ENCODE peak calls at places on chromosomes 5 and 9, in ten cellular contexts. I, J, V, M, E, X, K, D, C and W are unnamed samples.

GRCh38 chr5:160007610-160008009 is 1.3 kb upstream of the TTC1 start:
- DNase-seq in I (no peak), J (no peak), V (no peak), M (no peak), E (no peak), X (no peak), K (no peak), D (no peak), C (no peak), W (no peak)

GRCh38 chr5:146883496-146883895 is 4.9 kb upstream of the PPP2R2B start:
- DNase-seq in I (no peak), J (no peak), V (no peak), M (no peak), E (no peak), X (no peak), K (no peak), D (no peak), C (no peak), W (no peak)

GRCh38 chr9:70053864-70054263 is 10.2 kb downstream of the MAMDC2 start:
- DNase-seq in I (peak; percentile 60), J (no peak), V (no peak), M (peak; percentile 74), E (peak; percentile 43), X (no peak), K (no peak), D (no peak), C (no peak), W (peak; percentile 60)

GRCh38 chr9:133854785-133855184 is 116.6 kb upstream of the SARDH start:
- DNase-seq in I (no peak), J (no peak), V (no peak), M (no peak), E (no peak), X (no peak), K (no peak), D (no peak), C (no peak), W (no peak)

GRCh38 chr5:172443441-172444109 is 10.8 kb downstream of the SH3PXD2B start:
- DNase-seq in I (peak; percentile 65), J (no peak), V (peak; percentile 95), M (peak; percentile 63), E (peak; percentile 98), X (peak; percentile 98), K (peak; percentile 98), D (no peak), C (peak; percentile 97), W (peak; percentile 66)

GRCh38 chr5:157265714-157266285 is at the start of gene CYFIP2:
- DNase-seq in I (peak; percentile 55), J (peak; percentile 84), V (no peak), M (peak; percentile 59), E (no peak), X (no peak), K (peak; percentile 23), D (peak; percentile 77), C (no peak), W (no peak)

GRCh38 chr5:137613554-137614265 is 114.6 kb upstream of the SPOCK1 start:
- DNase-seq in I (no peak), J (no peak), V (no peak), M (no peak), E (peak; percentile 35), X (peak; percentile 22), K (peak; percentile 21), D (no peak), C (no peak), W (no peak)

GRCh38 chr9:23621924-23622323 is 204.1 kb downstream of the ELAVL2 start:
- DNase-seq in I (no peak), J (no peak), V (no peak), M (no peak), E (no peak), X (no peak), K (peak; percentile 26), D (no peak), C (no peak), W (no peak)

GRCh38 chr5:3277590-3278196 is 317.9 kb upstream of the IRX1 start:
- DNase-seq in I (no peak), J (peak; percentile 72), V (no peak), M (no peak), E (no peak), X (no peak), K (no peak), D (no peak), C (no peak), W (no peak)

GRCh38 chr5:66306844-66307315 is 162.8 kb downstream of the SREK1 start:
- DNase-seq in I (no peak), J (no peak), V (no peak), M (no peak), E (peak; percentile 71), X (no peak), K (peak; percentile 6), D (no peak), C (no peak), W (no peak)

GRCh38 chr5:174947548-174947947 is 223.2 kb downstream of the MSX2 start:
- DNase-seq in I (no peak), J (no peak), V (no peak), M (no peak), E (no peak), X (no peak), K (no peak), D (no peak), C (no peak), W (no peak)

GRCh38 chr9:70987986-70988385 is 133.4 kb downstream of the TRPM3 start:
- DNase-seq in I (no peak), J (no peak), V (peak; percentile 73), M (no peak), E (peak; percentile 75), X (peak; percentile 96), K (peak; percentile 72), D (no peak), C (peak; percentile 78), W (no peak)

GRCh38 chr5:119537704-119538103 is 85.4 kb downstream of the HSD17B4 start:
- DNase-seq in I (no peak), J (no peak), V (peak; percentile 51), M (no peak), E (peak; percentile 67), X (no peak), K (peak; percentile 78), D (no peak), C (peak; percentile 40), W (no peak)

GRCh38 chr9:91898451-91899433 is 51.3 kb downstream of the ROR2 start:
- DNase-seq in I (peak; percentile 27), J (no peak), V (peak; percentile 93), M (peak; percentile 2), E (peak; percentile 57), X (peak; percentile 14), K (no peak), D (no peak), C (peak; percentile 53), W (peak; percentile 31)

GRCh38 chr5:91077623-91078022 is 305.5 kb downstream of the ARRDC3 start:
- DNase-seq in I (no peak), J (no peak), V (no peak), M (no peak), E (no peak), X (no peak), K (peak; percentile 20), D (no peak), C (no peak), W (no peak)

GRCh38 chr9:123597926-123598556 is 242.0 kb downstream of the CRB2 start:
- DNase-seq in I (no peak), J (no peak), V (no peak), M (no peak), E (no peak), X (no peak), K (no peak), D (no peak), C (no peak), W (no peak)

GRCh38 chr9:79611091-79611614 is 39.4 kb downstream of the TLE4 start:
- DNase-seq in I (no peak), J (no peak), V (peak; percentile 93), M (peak; percentile 91), E (peak; percentile 26), X (peak; percentile 99), K (peak; percentile 99), D (no peak), C (peak; percentile 93), W (peak; percentile 59)

GRCh38 chr9:72812622-72813111 is 140.2 kb downstream of the ALDH1A1 start:
- DNase-seq in I (no peak), J (no peak), V (no peak), M (no peak), E (no peak), X (peak; percentile 19), K (no peak), D (no peak), C (no peak), W (no peak)

GRCh38 chr9:125755340-125755739 is 8.2 kb downstream of the PBX3 start:
- DNase-seq in I (no peak), J (no peak), V (no peak), M (no peak), E (no peak), X (peak; percentile 54), K (peak; percentile 39), D (no peak), C (no peak), W (no peak)

GRCh38 chr5:32044904-32045303 is 129.2 kb downstream of the GOLPH3 start:
- DNase-seq in I (no peak), J (no peak), V (peak; percentile 69), M (peak; percentile 55), E (peak; percentile 46), X (peak; percentile 50), K (peak; percentile 91), D (no peak), C (peak; percentile 84), W (peak; percentile 26)

GRCh38 chr5:79456449-79456848 is 57.5 kb downstream of the HOMER1 start:
- DNase-seq in I (no peak), J (no peak), V (no peak), M (no peak), E (peak; percentile 10), X (peak; percentile 25), K (peak; percentile 19), D (no peak), C (no peak), W (no peak)

GRCh38 chr9:34684145-34684544 is 6.9 kb downstream of the CCL19 start:
- DNase-seq in I (no peak), J (no peak), V (no peak), M (no peak), E (no peak), X (no peak), K (no peak), D (no peak), C (no peak), W (no peak)

GRCh38 chr9:87676976-87677775 is 48.7 kb upstream of the CTSL start:
- DNase-seq in I (no peak), J (no peak), V (peak; percentile 39), M (no peak), E (peak; percentile 82), X (peak; percentile 28), K (peak; percentile 16), D (no peak), C (peak; percentile 20), W (no peak)

GRCh38 chr9:110029422-110029814 is 178.5 kb downstream of the C9orf152 start:
- DNase-seq in I (no peak), J (no peak), V (peak; percentile 98), M (peak; percentile 54), E (peak; percentile 98), X (peak; percentile 96), K (peak; percentile 94), D (no peak), C (peak; percentile 99), W (peak; percentile 97)

GRCh38 chr5:137212471-137212870 is 286.7 kb downstream of the SPOCK1 start:
- DNase-seq in I (no peak), J (no peak), V (no peak), M (no peak), E (no peak), X (no peak), K (no peak), D (no peak), C (no peak), W (no peak)

GRCh38 chr9:4762108-4762888 is 21.3 kb upstream of the AK3 start:
- DNase-seq in I (peak; percentile 57), J (peak; percentile 77), V (peak; percentile 92), M (peak; percentile 57), E (peak; percentile 87), X (peak; percentile 66), K (peak; percentile 65), D (peak; percentile 65), C (peak; percentile 77), W (peak; percentile 49)

GRCh38 chr5:157214399-157214798 is 33.8 kb downstream of the ITK start:
- DNase-seq in I (no peak), J (no peak), V (no peak), M (no peak), E (no peak), X (no peak), K (no peak), D (no peak), C (no peak), W (no peak)

GRCh38 chr5:55570026-55570425 is 35.3 kb upstream of the PLPP1 start:
- DNase-seq in I (no peak), J (no peak), V (peak; percentile 36), M (no peak), E (peak; percentile 31), X (peak; percentile 87), K (peak; percentile 90), D (no peak), C (peak; percentile 45), W (no peak)